ENCODE peak calls at places on chromosome 2, in five cellular contexts. K is fibroblast of lung, T is cardiac muscle cell, G is PC-9, N is tibial artery. J is an unnamed sample. For H3K4me1, the result is how much of the 10 kb centered on the place peaks cover.

GRCh38 chr2:224882291-224883171 is 159.7 kb downstream of the DOCK10 start:
- DNase-seq in K (peak), G (no peak), T (no peak), N (no peak), J (peak)

GRCh38 chr2:202423139-202423538 is 47.0 kb downstream of the BMPR2 start:
- DNase-seq in N (no peak), G (no peak), K (no peak), T (no peak), J (no peak)

GRCh38 chr2:86807121-86807461 is 16.4 kb upstream of the CD8A start:
- DNase-seq in K (no peak), G (no peak), N (no peak), T (no peak), J (no peak)

GRCh38 chr2:86821842-86822241 is 31.1 kb upstream of the CD8A start:
- DNase-seq in K (no peak), T (no peak), N (no peak), G (no peak), J (no peak)

GRCh38 chr2:1493361-1494126 is 80.3 kb downstream of the TPO start:
- DNase-seq in T (no peak), G (no peak), N (no peak), K (no peak), J (no peak)

GRCh38 chr2:215454519-215454918 is 18.7 kb upstream of the FN1 start:
- DNase-seq in T (peak), N (no peak), G (no peak), K (peak), J (peak)

GRCh38 chr2:240814280-240814679 is 5.7 kb downstream of the KIF1A start:
- DNase-seq in G (no peak), N (no peak), K (no peak), T (no peak), J (no peak)

GRCh38 chr2:73028841-73029240 is 42.7 kb downstream of the SFXN5 start:
- DNase-seq in T (no peak), K (no peak), N (no peak), G (no peak), J (peak)

GRCh38 chr2:99698896-99699295 is 209.1 kb upstream of the REV1 start:
- DNase-seq in T (no peak), N (no peak), K (no peak), G (no peak), J (no peak)

GRCh38 chr2:200703132-200703925 is 108.4 kb upstream of the BZW1 start:
- DNase-seq in N (no peak), G (peak), K (peak), T (peak), J (peak)

GRCh38 chr2:62919041-62919440 is 131.6 kb upstream of the OTX1 start:
- DNase-seq in N (no peak), T (no peak), G (no peak), K (no peak), J (no peak)

GRCh38 chr2:241842620-241843211 is 16.0 kb downstream of the PDCD1 start:
- DNase-seq in T (no peak), N (peak), K (no peak), G (no peak), J (no peak)

GRCh38 chr2:69062307-69062706 is 49.3 kb downstream of the ANTXR1 start:
- DNase-seq in T (no peak), G (no peak), K (no peak), N (no peak), J (no peak)

GRCh38 chr2:200447139-200447855 is 62.6 kb downstream of the KCTD18 start:
- DNase-seq in K (peak), G (no peak), N (no peak), T (no peak), J (no peak)

GRCh38 chr2:129957891-129958290 is 21.6 kb upstream of the RAB6C start:
- DNase-seq in T (no peak), N (no peak), K (no peak), G (no peak), J (no peak)

GRCh38 chr2:223760838-223761502 is 76.4 kb downstream of the AP1S3 start:
- DNase-seq in N (no peak), G (peak), T (no peak), K (peak), J (no peak)

GRCh38 chr2:159773426-159773825 is 24.6 kb downstream of the CD302 start:
- DNase-seq in T (no peak), K (no peak), N (no peak), G (peak), J (no peak)

GRCh38 chr2:191593622-191594416 is 84.1 kb upstream of the NABP1 start:
- DNase-seq in N (no peak), K (no peak), T (no peak), G (peak), J (no peak)

GRCh38 chr2:27956895-27957294 is 66.4 kb downstream of the BABAM2 start:
- DNase-seq in T (no peak), N (no peak), K (peak), G (no peak), J (no peak)

GRCh38 chr2:33377048-33377447 is 99.4 kb upstream of the RASGRP3 start:
- DNase-seq in K (no peak), T (no peak), G (no peak), N (peak), J (no peak)

GRCh38 chr2:109728809-109729208 is 65.3 kb upstream of the RGPD5 start:
- DNase-seq in K (peak), N (no peak), G (no peak), T (no peak), J (no peak)

GRCh38 chr2:7061921-7062320 is 144.7 kb downstream of the RNF144A start:
- DNase-seq in N (no peak), K (no peak), G (no peak), T (no peak), J (no peak)

GRCh38 chr2:128026422-128027277 is 1.2 kb downstream of the SAP130 start:
- DNase-seq in K (peak), G (no peak), N (peak), T (peak), J (peak)

GRCh38 chr2:191555092-191555742 is 122.7 kb upstream of the NABP1 start:
- DNase-seq in G (peak), T (peak), K (peak), N (peak), J (peak)

GRCh38 chr2:15936277-15937104 is 3.9 kb upstream of the MYCN start:
- DNase-seq in K (no peak), N (no peak), G (no peak), T (no peak), J (no peak)

GRCh38 chr2:200585340-200585729 is 479 bp upstream of the AOX1 start:
- DNase-seq in T (no peak), N (no peak), G (no peak), K (no peak), J (no peak)

GRCh38 chr2:13056259-13056843 is 339.6 kb downstream of the TRIB2 start:
- DNase-seq in N (no peak), K (peak), G (no peak), T (peak), J (peak)

GRCh38 chr2:241300000-241300399 is 15.5 kb downstream of the HDLBP start:
- DNase-seq in G (no peak), T (no peak), K (no peak), N (no peak), J (no peak)

GRCh38 chr2:28152585-28153284 is 239.9 kb upstream of the FOSL2 start:
- DNase-seq in T (no peak), N (no peak), K (peak), G (no peak), J (no peak)

GRCh38 chr2:444937-445884 is 157.3 kb upstream of the ALKAL2 start:
- DNase-seq in N (no peak), T (no peak), G (no peak), K (no peak), J (no peak)
- H3K4me1 ChIP-seq in N (under half), T (under half), G (under half), K (under half), J (under half)

GRCh38 chr2:9714630-9715214 is 83.9 kb upstream of the YWHAQ start:
- DNase-seq in G (no peak), K (no peak), N (no peak), T (peak), J (no peak)

GRCh38 chr2:9721346-9721745 is 90.5 kb upstream of the YWHAQ start:
- DNase-seq in T (no peak), K (peak), N (no peak), G (no peak), J (no peak)

GRCh38 chr2:9715238-9715637 is 84.4 kb upstream of the YWHAQ start:
- DNase-seq in K (no peak), N (no peak), T (no peak), G (no peak), J (no peak)

GRCh38 chr2:9720352-9721093 is 89.7 kb upstream of the YWHAQ start:
- DNase-seq in G (no peak), K (no peak), T (no peak), N (no peak), J (no peak)

DNA sequence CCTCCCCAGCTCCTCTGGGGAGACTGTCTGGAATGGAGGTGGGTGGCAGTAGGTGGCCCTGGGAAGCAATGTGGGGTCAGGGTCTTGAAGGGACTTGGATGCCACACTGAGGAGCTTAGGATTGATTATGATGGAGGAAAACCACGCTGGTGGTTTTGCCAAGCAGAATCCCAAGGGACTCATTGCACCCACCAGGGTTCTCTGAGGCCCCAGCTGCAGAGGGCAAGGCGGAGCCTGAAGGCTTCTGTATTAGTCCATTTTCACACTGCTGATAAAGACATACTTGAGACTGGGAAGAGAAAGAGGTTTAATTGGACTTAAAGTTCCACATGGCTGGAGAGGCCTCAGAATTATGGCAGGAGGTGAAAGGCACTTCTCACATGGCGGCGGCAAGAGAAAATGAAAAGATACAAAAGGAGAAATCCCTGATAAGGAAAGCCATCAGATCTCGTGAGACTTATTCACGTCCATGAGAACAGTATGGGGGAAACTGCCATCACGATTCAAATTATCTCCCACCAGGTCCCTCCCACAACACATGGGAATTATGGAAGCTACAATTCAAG is 87.2 kb upstream of the YWHAQ start:
- DNase-seq in N (no peak), K (no peak), T (no peak), G (no peak), J (peak)
- H3K4me1 ChIP-seq in N (under half), K (under half), T (under half), G (under half), J (under half)

GRCh38 chr2:44291281-44292248 is 16.3 kb downstream of the SLC3A1 start:
- DNase-seq in N (peak), K (peak), G (peak), T (peak), J (peak)
- H3K4me1 ChIP-seq in N (under half), K (under half), G (under half), T (under half), J (under half)

DNA sequence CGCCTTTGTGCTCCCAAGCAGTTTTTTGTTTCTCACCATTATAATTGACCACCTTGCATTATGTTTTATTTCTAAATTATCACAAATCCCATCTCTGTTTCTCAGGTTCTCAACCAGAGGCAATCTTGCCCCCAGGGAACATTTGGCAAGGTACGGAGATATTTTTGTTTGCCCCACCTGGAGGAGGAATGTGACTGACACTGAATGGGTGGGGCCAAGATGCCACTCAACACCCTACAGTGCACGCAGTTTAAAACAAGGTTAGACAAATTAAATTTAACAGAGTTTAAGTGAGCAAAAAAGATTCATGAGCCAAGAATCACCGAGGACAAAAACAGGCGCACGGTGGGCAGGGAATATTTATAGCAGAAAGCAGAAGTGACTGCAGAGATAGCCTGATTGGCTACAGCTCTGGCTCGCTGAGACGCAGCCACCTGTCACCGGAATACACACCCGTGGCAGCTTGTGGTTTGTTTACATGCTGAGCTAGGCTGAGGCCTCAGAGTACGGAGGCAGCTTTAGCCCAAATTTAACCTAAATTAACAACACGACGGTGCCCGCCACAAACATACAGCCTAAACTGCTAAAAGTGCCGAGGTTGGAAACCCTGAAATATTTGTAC is 150.0 kb upstream of the ALKAL2 start:
- DNase-seq in K (no peak), N (no peak), G (peak), T (no peak), J (no peak)
- H3K4me1 ChIP-seq in K (under half), N (under half), G (under half), T (under half), J (under half)